ENCODE peak calls at places on chromosomes 11 and 22, in seven cellular contexts. D is body of pancreas, A is kidney glomerular epithelial cell, C is testis, H is neural crest cell, U is NCI-H1436, N is HuH-7. Y is an unnamed sample.
A peak's percentile ranks its signal among the peaks of the same experiment; 100 is the strongest.

GRCh38 chr11:76880314-76880713 is 19.6 kb downstream of the ACER3 start:
- DNase-seq in D (no peak), N (no peak), H (no peak), A (no peak), U (no peak), C (no peak), Y (no peak)

GRCh38 chr11:32952421-32952820 is 59.8 kb downstream of the QSER1 start:
- DNase-seq in H (no peak), C (no peak), U (no peak), N (no peak), A (no peak), D (no peak), Y (no peak)

GRCh38 chr22:17678817-17679385 is 40.3 kb downstream of the BCL2L13 start:
- DNase-seq in A (no peak), U (no peak), N (no peak), C (no peak), D (no peak), H (no peak), Y (no peak)

GRCh38 chr11:46188017-46188416 is 66.8 kb upstream of the PHF21A start:
- DNase-seq in N (no peak), H (no peak), A (no peak), C (no peak), D (no peak), U (no peak), Y (no peak)

GRCh38 chr11:27215471-27216267 is 147.3 kb downstream of the CCDC34 start:
- DNase-seq in D (peak; percentile 30), N (no peak), A (no peak), C (no peak), H (no peak), U (no peak), Y (peak; percentile 73)

GRCh38 chr11:24289301-24289700 is 207.6 kb upstream of the LUZP2 start:
- DNase-seq in U (no peak), C (no peak), H (no peak), A (no peak), D (no peak), N (no peak), Y (no peak)

GRCh38 chr22:23124611-23125511 is 16.9 kb downstream of the RSPH14 start:
- DNase-seq in D (no peak), U (no peak), H (no peak), C (peak; percentile 64), A (no peak), N (no peak), Y (no peak)

GRCh38 chr11:92104349-92104748 is 120.3 kb upstream of the FAT3 start:
- DNase-seq in C (no peak), A (no peak), D (no peak), U (no peak), H (no peak), N (no peak), Y (no peak)

GRCh38 chr11:94767292-94767690 is 865 bp upstream of the AMOTL1 start:
- DNase-seq in H (no peak), N (no peak), A (no peak), C (no peak), D (no peak), U (no peak), Y (no peak)

GRCh38 chr11:74749127-74749964 is 697 bp downstream of the RNF169 start:
- DNase-seq in D (peak; percentile 55), N (peak; percentile 65), H (peak; percentile 25), C (peak; percentile 54), U (peak; percentile 21), A (peak; percentile 34), Y (peak; percentile 57)

GRCh38 chr11:12201016-12201985 is 90.9 kb downstream of the MICAL2 start:
- DNase-seq in A (peak; percentile 20), D (peak; percentile 39), H (no peak), N (no peak), C (peak; percentile 78), U (no peak), Y (no peak)

GRCh38 chr22:26589367-26589844 is 526 bp downstream of the TPST2 start:
- DNase-seq in A (no peak), D (peak; percentile 32), U (no peak), H (no peak), C (peak; percentile 38), N (peak; percentile 64), Y (peak; percentile 35)

GRCh38 chr11:116874251-116874650 is 36.8 kb upstream of the APOA1 start:
- DNase-seq in C (no peak), D (no peak), U (no peak), A (no peak), H (no peak), N (no peak), Y (no peak)

GRCh38 chr11:68843703-68844312 is 2.1 kb upstream of the CPT1A start:
- DNase-seq in U (peak; percentile 71), C (peak; percentile 70), H (no peak), A (peak; percentile 10), D (peak; percentile 93), N (peak; percentile 96), Y (peak; percentile 89)

GRCh38 chr11:67442504-67443398 is 525 bp downstream of the CORO1B start:
- DNase-seq in D (no peak), C (no peak), N (no peak), A (no peak), U (no peak), H (no peak), Y (no peak)

GRCh38 chr11:18650859-18651557 is 16.9 kb upstream of the SPTY2D1 start:
- DNase-seq in U (no peak), H (peak; percentile 25), D (peak; percentile 69), N (peak; percentile 29), A (no peak), C (peak; percentile 84), Y (peak; percentile 40)

GRCh38 chr22:36727110-36727509 is 23.6 kb upstream of the CACNG2 start:
- DNase-seq in N (no peak), H (no peak), C (peak; percentile 8), A (no peak), U (no peak), D (no peak), Y (no peak)

GRCh38 chr11:123145220-123145619 is 49.8 kb downstream of the CLMP start:
- DNase-seq in A (peak; percentile 6), H (no peak), U (no peak), N (no peak), D (peak; percentile 86), C (no peak), Y (peak; percentile 72)

GRCh38 chr11:66371627-66372415 is at the start of gene SLC29A2:
- DNase-seq in U (peak; percentile 93), C (no peak), D (peak; percentile 88), A (no peak), H (peak; percentile 75), N (peak; percentile 100), Y (peak; percentile 86)

GRCh38 chr22:26585104-26585790 is 4.7 kb downstream of the TPST2 start:
- DNase-seq in A (peak; percentile 47), U (no peak), C (peak; percentile 98), D (peak; percentile 31), H (no peak), N (no peak), Y (peak; percentile 56)

GRCh38 chr11:35791088-35791958 is 128.7 kb downstream of the TRIM44 start:
- DNase-seq in D (no peak), A (peak; percentile 44), H (no peak), C (no peak), N (no peak), U (no peak), Y (no peak)

GRCh38 chr11:79507726-79508125 is 66.9 kb upstream of the TENM4 start:
- DNase-seq in D (no peak), N (no peak), A (no peak), C (no peak), H (no peak), U (no peak), Y (no peak)

GRCh38 chr22:20397498-20397897 is 3.5 kb downstream of the ZNF74 start:
- DNase-seq in D (no peak), U (no peak), C (no peak), H (no peak), N (no peak), A (no peak), Y (no peak)

GRCh38 chr22:47625013-47625385 is 862.5 kb downstream of the TBC1D22A start:
- DNase-seq in H (no peak), U (no peak), N (no peak), C (no peak), D (no peak), A (no peak), Y (peak; percentile 19)

GRCh38 chr11:133660202-133660568 is 127.9 kb upstream of the OPCML start:
- DNase-seq in A (no peak), U (no peak), C (no peak), N (no peak), H (no peak), D (no peak), Y (no peak)

GRCh38 chr11:32137263-32137662 is 46.4 kb downstream of the RCN1 start:
- DNase-seq in D (no peak), N (no peak), H (no peak), U (no peak), A (peak; percentile 97), C (no peak), Y (no peak)

GRCh38 chr11:129006161-129006560 is 63.5 kb upstream of the TP53AIP1 start:
- DNase-seq in H (no peak), U (no peak), N (no peak), C (no peak), A (no peak), D (no peak), Y (no peak)

GRCh38 chr11:87180743-87181142 is 143.0 kb downstream of the TMEM135 start:
- DNase-seq in H (no peak), U (no peak), N (no peak), D (no peak), A (no peak), C (no peak), Y (no peak)

GRCh38 chr22:37197451-37198289 is 9.6 kb upstream of the C1QTNF6 start:
- DNase-seq in N (no peak), D (peak; percentile 67), H (no peak), A (peak; percentile 86), C (peak; percentile 53), U (no peak), Y (peak; percentile 80)

GRCh38 chr11:112485280-112485679 is 224.6 kb upstream of the PLET1 start:
- DNase-seq in U (no peak), D (no peak), A (no peak), H (no peak), C (no peak), N (no peak), Y (peak; percentile 15)

GRCh38 chr11:78295347-78295746 is 106.6 kb downstream of the USP35 start:
- DNase-seq in H (no peak), D (no peak), A (peak; percentile 12), C (no peak), U (no peak), N (no peak), Y (no peak)

GRCh38 chr22:38272373-38273134 is at the start of gene TMEM184B:
- DNase-seq in U (peak; percentile 62), C (peak; percentile 82), A (peak; percentile 49), H (peak; percentile 75), D (peak; percentile 79), N (peak; percentile 94), Y (peak; percentile 67)